ENCODE peak calls at places on chromosomes 5 and 9, in seven cellular contexts. One of them, this sample, is unnamed.
A peak's percentile ranks its signal among the peaks of the same experiment; 100 is the strongest.

GRCh38 chr5:16736158-16736994 is 119.6 kb upstream of the RETREG1 start:
- DNase-seq in HFF-Myc: no peak
- DNase-seq in uterus: no peak
- DNase-seq in astrocyte of the spinal cord: peak; percentile 75
- DNase-seq in NB4: no peak
- DNase-seq in HL-60: no peak
- DNase-seq in K562: no peak
- DNase-seq in this sample: no peak

GRCh38 chr9:109035684-109036423 is 22.6 kb upstream of the CTNNAL1 start:
- DNase-seq in HFF-Myc: peak; percentile 51
- DNase-seq in uterus: peak; percentile 27
- DNase-seq in astrocyte of the spinal cord: peak; percentile 92
- DNase-seq in NB4: no peak
- DNase-seq in HL-60: no peak
- DNase-seq in K562: no peak
- DNase-seq in this sample: no peak

GRCh38 chr9:33721674-33722358 is 73.5 kb upstream of the PRSS3 start:
- DNase-seq in HFF-Myc: peak; percentile 65
- DNase-seq in uterus: peak; percentile 82
- DNase-seq in astrocyte of the spinal cord: peak; percentile 76
- DNase-seq in NB4: peak; percentile 91
- DNase-seq in HL-60: peak; percentile 55
- DNase-seq in K562: peak; percentile 56
- DNase-seq in this sample: peak; percentile 48

GRCh38 chr9:77063645-77064285 is 44.3 kb downstream of the FOXB2 start:
- DNase-seq in HFF-Myc: peak; percentile 39
- DNase-seq in uterus: no peak
- DNase-seq in astrocyte of the spinal cord: peak; percentile 68
- DNase-seq in NB4: peak; percentile 48
- DNase-seq in HL-60: no peak
- DNase-seq in K562: no peak
- DNase-seq in this sample: no peak

GRCh38 chr9:101977614-101978210 is 239.3 kb upstream of the GRIN3A start:
- DNase-seq in HFF-Myc: no peak
- DNase-seq in uterus: no peak
- DNase-seq in astrocyte of the spinal cord: peak; percentile 30
- DNase-seq in NB4: peak; percentile 13
- DNase-seq in HL-60: no peak
- DNase-seq in K562: peak; percentile 13
- DNase-seq in this sample: no peak

GRCh38 chr9:133972041-133972970 is 19.8 kb downstream of the VAV2 start:
- DNase-seq in HFF-Myc: no peak
- DNase-seq in uterus: peak; percentile 56
- DNase-seq in astrocyte of the spinal cord: no peak
- DNase-seq in NB4: no peak
- DNase-seq in HL-60: no peak
- DNase-seq in K562: no peak
- DNase-seq in this sample: no peak

GRCh38 chr9:134887686-134888602 is 7.3 kb downstream of the FCN2 start:
- DNase-seq in HFF-Myc: no peak
- DNase-seq in uterus: no peak
- DNase-seq in astrocyte of the spinal cord: no peak
- DNase-seq in NB4: peak; percentile 90
- DNase-seq in HL-60: no peak
- DNase-seq in K562: no peak
- DNase-seq in this sample: no peak

GRCh38 chr9:124011460-124012301 is at the start of gene LHX2:
- DNase-seq in HFF-Myc: peak; percentile 41
- DNase-seq in uterus: no peak
- DNase-seq in astrocyte of the spinal cord: peak; percentile 55
- DNase-seq in NB4: peak; percentile 80
- DNase-seq in HL-60: peak; percentile 68
- DNase-seq in K562: peak; percentile 56
- DNase-seq in this sample: no peak

GRCh38 chr9:14924821-14925220 is 14.6 kb upstream of the FREM1 start:
- DNase-seq in HFF-Myc: no peak
- DNase-seq in uterus: no peak
- DNase-seq in astrocyte of the spinal cord: peak; percentile 15
- DNase-seq in NB4: peak; percentile 16
- DNase-seq in HL-60: no peak
- DNase-seq in K562: no peak
- DNase-seq in this sample: no peak

GRCh38 chr9:35705372-35705771 is 15.6 kb upstream of the TPM2 start:
- DNase-seq in HFF-Myc: no peak
- DNase-seq in uterus: no peak
- DNase-seq in astrocyte of the spinal cord: no peak
- DNase-seq in NB4: no peak
- DNase-seq in HL-60: no peak
- DNase-seq in K562: no peak
- DNase-seq in this sample: no peak

GRCh38 chr5:110727025-110727314 is 499 bp upstream of the TMEM232 start:
- DNase-seq in HFF-Myc: no peak
- DNase-seq in uterus: no peak
- DNase-seq in astrocyte of the spinal cord: no peak
- DNase-seq in NB4: no peak
- DNase-seq in HL-60: no peak
- DNase-seq in K562: peak; percentile 22
- DNase-seq in this sample: no peak

GRCh38 chr5:133613184-133613583 is 843 bp upstream of the FSTL4 start:
- DNase-seq in HFF-Myc: no peak
- DNase-seq in uterus: no peak
- DNase-seq in astrocyte of the spinal cord: no peak
- DNase-seq in NB4: no peak
- DNase-seq in HL-60: no peak
- DNase-seq in K562: no peak
- DNase-seq in this sample: no peak

GRCh38 chr5:81842795-81843377 is 92.0 kb upstream of the SSBP2 start:
- DNase-seq in HFF-Myc: no peak
- DNase-seq in uterus: no peak
- DNase-seq in astrocyte of the spinal cord: no peak
- DNase-seq in NB4: no peak
- DNase-seq in HL-60: no peak
- DNase-seq in K562: no peak
- DNase-seq in this sample: no peak

GRCh38 chr5:34838785-34839714 is at the start of gene TTC23L:
- DNase-seq in HFF-Myc: peak; percentile 54
- DNase-seq in uterus: peak; percentile 84
- DNase-seq in astrocyte of the spinal cord: peak; percentile 81
- DNase-seq in NB4: peak; percentile 25
- DNase-seq in HL-60: peak; percentile 58
- DNase-seq in K562: peak; percentile 89
- DNase-seq in this sample: peak; percentile 78

GRCh38 chr9:18255158-18255629 is 218.8 kb upstream of the ADAMTSL1 start:
- DNase-seq in HFF-Myc: peak; percentile 82
- DNase-seq in uterus: peak; percentile 80
- DNase-seq in astrocyte of the spinal cord: peak; percentile 90
- DNase-seq in NB4: peak; percentile 88
- DNase-seq in HL-60: peak; percentile 29
- DNase-seq in K562: peak; percentile 54
- DNase-seq in this sample: peak; percentile 24

GRCh38 chr5:81969226-81969625 is 2.6 kb upstream of the ATG10 start:
- DNase-seq in HFF-Myc: no peak
- DNase-seq in uterus: no peak
- DNase-seq in astrocyte of the spinal cord: no peak
- DNase-seq in NB4: no peak
- DNase-seq in HL-60: no peak
- DNase-seq in K562: no peak
- DNase-seq in this sample: no peak

GRCh38 chr5:172288465-172288864 is 4.9 kb upstream of the UBTD2 start:
- DNase-seq in HFF-Myc: no peak
- DNase-seq in uterus: no peak
- DNase-seq in astrocyte of the spinal cord: no peak
- DNase-seq in NB4: no peak
- DNase-seq in HL-60: no peak
- DNase-seq in K562: no peak
- DNase-seq in this sample: no peak

GRCh38 chr9:113996531-113997001 is 81.5 kb downstream of the AMBP start:
- DNase-seq in HFF-Myc: no peak
- DNase-seq in uterus: no peak
- DNase-seq in astrocyte of the spinal cord: no peak
- DNase-seq in NB4: no peak
- DNase-seq in HL-60: no peak
- DNase-seq in K562: no peak
- DNase-seq in this sample: no peak

GRCh38 chr9:93580654-93581380 is 4.4 kb downstream of the PHF2 start:
- DNase-seq in HFF-Myc: no peak
- DNase-seq in uterus: no peak
- DNase-seq in astrocyte of the spinal cord: no peak
- DNase-seq in NB4: no peak
- DNase-seq in HL-60: no peak
- DNase-seq in K562: no peak
- DNase-seq in this sample: no peak

DNA sequence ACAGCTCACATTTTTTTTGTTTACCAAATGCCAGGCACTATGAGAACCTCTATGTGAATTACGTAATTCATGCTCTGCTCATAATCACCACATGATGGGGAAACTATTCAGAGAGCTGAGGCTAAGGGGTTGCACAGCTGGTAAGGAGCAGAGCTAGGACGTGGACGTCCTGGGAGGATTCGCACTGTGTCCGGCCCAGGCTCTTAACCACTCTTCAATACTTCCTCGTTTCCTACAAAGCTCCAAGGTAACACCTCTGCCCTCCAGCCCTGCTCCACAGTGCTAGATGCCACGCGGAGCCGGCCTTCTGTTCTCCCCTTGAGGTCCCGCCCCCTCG is 8.7 kb downstream of the PHF19 start:
- DNase-seq in HFF-Myc: no peak
- DNase-seq in uterus: no peak
- DNase-seq in astrocyte of the spinal cord: no peak
- DNase-seq in NB4: no peak
- DNase-seq in HL-60: peak; percentile 78
- DNase-seq in K562: no peak
- DNase-seq in this sample: no peak
- H3K4me3 ChIP-seq in HFF-Myc: peak overlapping the region; percentile 28
- H3K4me3 ChIP-seq in uterus: peak overlapping the region; percentile 27
- H3K4me3 ChIP-seq in astrocyte of the spinal cord: peak overlapping the region; percentile 25
- H3K4me3 ChIP-seq in NB4: no peak overlapping the region
- H3K4me3 ChIP-seq in HL-60: peak overlapping the region; percentile 43
- H3K4me3 ChIP-seq in K562: peak overlapping the region; percentile 12
- H3K4me3 ChIP-seq in this sample: peak overlapping the region; percentile 16

GRCh38 chr5:79109527-79110492 is 1.8 kb upstream of the BHMT start:
- DNase-seq in HFF-Myc: no peak
- DNase-seq in uterus: no peak
- DNase-seq in astrocyte of the spinal cord: no peak
- DNase-seq in NB4: peak; percentile 30
- DNase-seq in HL-60: no peak
- DNase-seq in K562: peak; percentile 52
- DNase-seq in this sample: no peak
- TF ChIP-seq CTCF in HFF-Myc: peak; percentile 56
- TF ChIP-seq CTCF in uterus: no peak
- TF ChIP-seq CTCF in astrocyte of the spinal cord: peak; percentile 43
- TF ChIP-seq CTCF in NB4: peak; percentile 69
- TF ChIP-seq CTCF in HL-60: no peak
- TF ChIP-seq CTCF in K562: peak; percentile 82
- TF ChIP-seq CTCF in this sample: peak; percentile 70

GRCh38 chr5:159104058-159104651 is 4.4 kb upstream of the EBF1 start:
- DNase-seq in HFF-Myc: no peak
- DNase-seq in uterus: peak; percentile 43
- DNase-seq in astrocyte of the spinal cord: no peak
- DNase-seq in NB4: no peak
- DNase-seq in HL-60: no peak
- DNase-seq in K562: peak; percentile 23
- DNase-seq in this sample: no peak
- H3K4me3 ChIP-seq in HFF-Myc: no peak overlapping the region
- H3K4me3 ChIP-seq in uterus: no peak overlapping the region
- H3K4me3 ChIP-seq in astrocyte of the spinal cord: no peak overlapping the region
- H3K4me3 ChIP-seq in NB4: no peak overlapping the region
- H3K4me3 ChIP-seq in HL-60: no peak overlapping the region
- H3K4me3 ChIP-seq in K562: no peak overlapping the region
- H3K4me3 ChIP-seq in this sample: peak overlapping the region; percentile 53

GRCh38 chr5:71783891-71784290 is 64.8 kb downstream of the CARTPT start:
- DNase-seq in HFF-Myc: no peak
- DNase-seq in uterus: no peak
- DNase-seq in astrocyte of the spinal cord: no peak
- DNase-seq in NB4: no peak
- DNase-seq in HL-60: no peak
- DNase-seq in K562: no peak
- DNase-seq in this sample: no peak

GRCh38 chr5:71782393-71782770 is 63.3 kb downstream of the CARTPT start:
- DNase-seq in HFF-Myc: no peak
- DNase-seq in uterus: no peak
- DNase-seq in astrocyte of the spinal cord: no peak
- DNase-seq in NB4: no peak
- DNase-seq in HL-60: no peak
- DNase-seq in K562: no peak
- DNase-seq in this sample: no peak

GRCh38 chr5:71780597-71780996 is 61.5 kb downstream of the CARTPT start:
- DNase-seq in HFF-Myc: no peak
- DNase-seq in uterus: no peak
- DNase-seq in astrocyte of the spinal cord: no peak
- DNase-seq in NB4: no peak
- DNase-seq in HL-60: no peak
- DNase-seq in K562: no peak
- DNase-seq in this sample: no peak

GRCh38 chr5:71782771-71783770 is 64.0 kb downstream of the CARTPT start:
- DNase-seq in HFF-Myc: peak; percentile 29
- DNase-seq in uterus: peak; percentile 80
- DNase-seq in astrocyte of the spinal cord: peak; percentile 81
- DNase-seq in NB4: peak; percentile 67
- DNase-seq in HL-60: no peak
- DNase-seq in K562: peak; percentile 58
- DNase-seq in this sample: peak; percentile 35

GRCh38 chr5:71778678-71779276 is 59.7 kb downstream of the CARTPT start:
- DNase-seq in HFF-Myc: no peak
- DNase-seq in uterus: no peak
- DNase-seq in astrocyte of the spinal cord: peak; percentile 54
- DNase-seq in NB4: peak; percentile 45
- DNase-seq in HL-60: peak; percentile 1
- DNase-seq in K562: no peak
- DNase-seq in this sample: no peak
- TF ChIP-seq CTCF in HFF-Myc: peak; percentile 26
- TF ChIP-seq CTCF in uterus: no peak
- TF ChIP-seq CTCF in astrocyte of the spinal cord: peak; percentile 87
- TF ChIP-seq CTCF in NB4: peak; percentile 53
- TF ChIP-seq CTCF in HL-60: peak; percentile 58
- TF ChIP-seq CTCF in K562: peak; percentile 37
- TF ChIP-seq CTCF in this sample: peak; percentile 59

DNA sequence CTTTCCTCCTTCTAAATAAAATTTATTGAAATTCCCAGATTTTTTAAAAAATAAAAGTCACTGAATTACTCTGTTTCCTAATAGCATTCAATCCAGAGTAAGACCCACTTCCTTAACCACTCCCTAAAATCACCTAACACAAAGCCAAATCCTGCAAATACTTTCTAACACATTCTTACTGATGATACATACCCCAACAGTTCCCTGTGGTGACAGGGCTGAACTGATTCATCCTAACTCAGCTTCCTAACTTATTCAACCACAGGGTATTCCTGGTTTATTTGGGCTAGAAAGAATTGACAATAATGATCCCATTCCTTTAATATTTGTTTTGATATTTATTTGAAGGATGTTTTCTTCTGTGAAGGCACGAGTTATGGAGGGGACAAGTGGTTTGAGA is 40.7 kb upstream of the ZNF300 start:
- DNase-seq in HFF-Myc: no peak
- DNase-seq in uterus: no peak
- DNase-seq in astrocyte of the spinal cord: peak; percentile 15
- DNase-seq in NB4: no peak
- DNase-seq in HL-60: no peak
- DNase-seq in K562: no peak
- DNase-seq in this sample: no peak
- H3K4me3 ChIP-seq in HFF-Myc: no peak overlapping the region
- H3K4me3 ChIP-seq in uterus: peak overlapping the region; percentile 62
- H3K4me3 ChIP-seq in astrocyte of the spinal cord: peak overlapping the region; percentile 63
- H3K4me3 ChIP-seq in NB4: no peak overlapping the region
- H3K4me3 ChIP-seq in HL-60: no peak overlapping the region
- H3K4me3 ChIP-seq in K562: peak overlapping the region; percentile 44
- H3K4me3 ChIP-seq in this sample: no peak overlapping the region

GRCh38 chr5:66680804-66681203 is 84.6 kb downstream of the MAST4 start:
- DNase-seq in HFF-Myc: no peak
- DNase-seq in uterus: no peak
- DNase-seq in astrocyte of the spinal cord: no peak
- DNase-seq in NB4: no peak
- DNase-seq in HL-60: no peak
- DNase-seq in K562: no peak
- DNase-seq in this sample: no peak
- TF ChIP-seq CTCF in HFF-Myc: peak; percentile 18
- TF ChIP-seq CTCF in uterus: no peak
- TF ChIP-seq CTCF in astrocyte of the spinal cord: no peak
- TF ChIP-seq CTCF in NB4: peak; percentile 29
- TF ChIP-seq CTCF in HL-60: no peak
- TF ChIP-seq CTCF in K562: peak; percentile 34
- TF ChIP-seq CTCF in this sample: peak; percentile 48

This sample was measured in GM12864.